ENCODE peak calls at places on chromosomes 5 and 9, in seven cellular contexts. B is mesendoderm, K is IMR-90, I is mesenchymal stem cell, C is neuronal stem cell, U is H9, R is H1. D is an unnamed sample.

GRCh38 chr5:95809414-95809960 is 13.0 kb downstream of the GLRX start:
- DNase-seq in B (no peak), K (peak), I (peak), C (no peak), U (no peak), R (no peak), D (no peak)

GRCh38 chr9:114694719-114695269 is 12.8 kb upstream of the TEX48 start:
- DNase-seq in B (no peak), K (peak), I (no peak), C (no peak), U (no peak), R (no peak), D (no peak)

GRCh38 chr5:42518595-42519067 is 95.4 kb downstream of the GHR start:
- DNase-seq in B (peak), K (peak), I (peak), C (no peak), U (no peak), R (no peak), D (no peak)

GRCh38 chr9:128587453-128587852 is 35.1 kb downstream of the SPTAN1 start:
- DNase-seq in B (no peak), K (no peak), I (no peak), C (no peak), U (no peak), R (no peak), D (no peak)

GRCh38 chr9:13322828-13323550 is 43.5 kb upstream of the MPDZ start:
- DNase-seq in B (peak), K (no peak), I (no peak), C (no peak), U (peak), R (no peak), D (no peak)

GRCh38 chr5:164772122-164772521 is 1266.7 kb downstream of the MAT2B start:
- DNase-seq in B (no peak), K (no peak), I (no peak), C (no peak), U (no peak), R (no peak), D (no peak)

GRCh38 chr5:150656191-150657132 is 4.6 kb upstream of the MYOZ3 start:
- DNase-seq in B (peak), K (no peak), I (peak), C (peak), U (peak), R (no peak), D (peak)

GRCh38 chr9:107948601-107949000 is 459.0 kb upstream of the KLF4 start:
- DNase-seq in B (no peak), K (no peak), I (no peak), C (no peak), U (no peak), R (no peak), D (no peak)

GRCh38 chr5:105213078-105213477 is 1650.5 kb upstream of the NUDT12 start:
- DNase-seq in B (no peak), K (no peak), I (no peak), C (no peak), U (no peak), R (no peak), D (no peak)

DNA sequence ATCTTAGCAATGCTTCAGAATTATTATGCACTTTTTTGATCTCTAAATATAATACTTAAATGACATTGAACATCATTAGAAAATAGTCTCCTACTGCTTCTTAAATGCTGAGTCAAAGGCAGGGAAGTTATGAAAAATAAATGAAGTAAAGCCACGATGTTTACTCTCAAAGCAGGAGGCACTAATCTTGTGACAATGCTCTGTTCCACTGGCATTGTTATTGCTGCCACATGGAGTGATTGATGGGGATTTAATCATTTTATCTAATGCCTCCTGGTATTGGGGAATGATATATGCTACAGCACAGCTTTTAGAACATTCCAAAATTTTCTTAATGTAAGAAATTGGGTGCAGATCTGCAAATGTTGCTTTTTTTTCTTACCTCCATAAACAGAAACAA is 1655.4 kb upstream of the NUDT12 start:
- DNase-seq in B (peak), K (no peak), I (no peak), C (no peak), U (no peak), R (no peak), D (no peak)
- H4K8ac ChIP-seq in B (no peak), K (no peak), I (no peak), C (no peak), U (no peak), R (no peak), D (no peak)

GRCh38 chr5:133995903-133996563 is 8.7 kb downstream of the VDAC1 start:
- DNase-seq in B (no peak), K (no peak), I (no peak), C (no peak), U (no peak), R (no peak), D (no peak)
- H3K9ac ChIP-seq in B (peak), K (no peak), I (peak), C (no peak), U (no peak), R (peak), D (peak)

GRCh38 chr9:8140557-8140956 is 341.0 kb upstream of the DMAC1 start:
- DNase-seq in B (peak), K (no peak), I (no peak), C (no peak), U (no peak), R (no peak), D (no peak)
- H4K8ac ChIP-seq in B (no peak), K (no peak), I (no peak), C (no peak), U (no peak), R (no peak), D (no peak)

GRCh38 chr9:87609002-87609401 is 111.3 kb downstream of the DAPK1 start:
- DNase-seq in B (no peak), K (no peak), I (no peak), C (no peak), U (no peak), R (no peak), D (no peak)

GRCh38 chr9:87604886-87605588 is 107.4 kb downstream of the DAPK1 start:
- DNase-seq in B (no peak), K (no peak), I (no peak), C (no peak), U (no peak), R (no peak), D (no peak)

GRCh38 chr9:87607859-87608258 is 110.2 kb downstream of the DAPK1 start:
- DNase-seq in B (no peak), K (no peak), I (no peak), C (no peak), U (no peak), R (no peak), D (no peak)

GRCh38 chr9:87605676-87606075 is 108.0 kb downstream of the DAPK1 start:
- DNase-seq in B (no peak), K (no peak), I (no peak), C (no peak), U (no peak), R (no peak), D (no peak)

GRCh38 chr9:87606921-87607521 is 109.4 kb downstream of the DAPK1 start:
- DNase-seq in B (no peak), K (peak), I (peak), C (no peak), U (no peak), R (no peak), D (peak)
- H3K9ac ChIP-seq in B (no peak), K (no peak), I (peak), C (no peak), U (no peak), R (no peak), D (no peak)